ENCODE peak calls at places on chromosome 16, in seven cellular contexts. One of them, this sample, is unnamed.

GRCh38 chr16:87541882-87542234 is 49.0 kb upstream of the ZCCHC14 start:
- DNase-seq in Calu3: no peak
- DNase-seq in sciatic nerve: no peak
- DNase-seq in putamen: no peak
- DNase-seq in anterior cingulate cortex: no peak
- DNase-seq in ecto neural progenitor cell: no peak
- DNase-seq in Panc1: no peak
- DNase-seq in this sample: no peak

GRCh38 chr16:30786115-30786935 is 680 bp downstream of the ZNF629 start:
- DNase-seq in Calu3: peak
- DNase-seq in sciatic nerve: peak
- DNase-seq in putamen: no peak
- DNase-seq in anterior cingulate cortex: peak
- DNase-seq in ecto neural progenitor cell: peak
- DNase-seq in Panc1: no peak
- DNase-seq in this sample: no peak

GRCh38 chr16:56252835-56253234 is 61.5 kb downstream of the GNAO1 start:
- DNase-seq in Calu3: no peak
- DNase-seq in sciatic nerve: no peak
- DNase-seq in putamen: no peak
- DNase-seq in anterior cingulate cortex: no peak
- DNase-seq in ecto neural progenitor cell: no peak
- DNase-seq in Panc1: no peak
- DNase-seq in this sample: no peak

GRCh38 chr16:67101301-67101675 is 8.5 kb upstream of the PHAF1 start:
- DNase-seq in Calu3: no peak
- DNase-seq in sciatic nerve: no peak
- DNase-seq in putamen: no peak
- DNase-seq in anterior cingulate cortex: no peak
- DNase-seq in ecto neural progenitor cell: no peak
- DNase-seq in Panc1: no peak
- DNase-seq in this sample: no peak

GRCh38 chr16:46961373-46962353 is 11.8 kb downstream of the DNAJA2 start:
- DNase-seq in Calu3: no peak
- DNase-seq in sciatic nerve: no peak
- DNase-seq in putamen: no peak
- DNase-seq in anterior cingulate cortex: no peak
- DNase-seq in ecto neural progenitor cell: no peak
- DNase-seq in Panc1: no peak
- DNase-seq in this sample: no peak

GRCh38 chr16:58462089-58462488 is 37.9 kb upstream of the NDRG4 start:
- DNase-seq in Calu3: no peak
- DNase-seq in sciatic nerve: no peak
- DNase-seq in putamen: no peak
- DNase-seq in anterior cingulate cortex: no peak
- DNase-seq in ecto neural progenitor cell: no peak
- DNase-seq in Panc1: no peak
- DNase-seq in this sample: no peak

GRCh38 chr16:26195225-26195624 is 503.5 kb downstream of the HS3ST4 start:
- DNase-seq in Calu3: no peak
- DNase-seq in sciatic nerve: no peak
- DNase-seq in putamen: no peak
- DNase-seq in anterior cingulate cortex: no peak
- DNase-seq in ecto neural progenitor cell: no peak
- DNase-seq in Panc1: no peak
- DNase-seq in this sample: no peak

GRCh38 chr16:1613240-1613639 is 1.1 kb downstream of the CRAMP1 start:
- DNase-seq in Calu3: peak
- DNase-seq in sciatic nerve: no peak
- DNase-seq in putamen: no peak
- DNase-seq in anterior cingulate cortex: no peak
- DNase-seq in ecto neural progenitor cell: no peak
- DNase-seq in Panc1: no peak
- DNase-seq in this sample: no peak

GRCh38 chr16:57009641-57010170 is 20.3 kb downstream of the NLRC5 start:
- DNase-seq in Calu3: no peak
- DNase-seq in sciatic nerve: peak
- DNase-seq in putamen: no peak
- DNase-seq in anterior cingulate cortex: no peak
- DNase-seq in ecto neural progenitor cell: no peak
- DNase-seq in Panc1: no peak
- DNase-seq in this sample: no peak

GRCh38 chr16:73794936-73795335 is 501.7 kb upstream of the PSMD7 start:
- DNase-seq in Calu3: no peak
- DNase-seq in sciatic nerve: no peak
- DNase-seq in putamen: no peak
- DNase-seq in anterior cingulate cortex: no peak
- DNase-seq in ecto neural progenitor cell: no peak
- DNase-seq in Panc1: no peak
- DNase-seq in this sample: no peak

GRCh38 chr16:49663081-49664057 is 192.5 kb downstream of the ZNF423 start:
- DNase-seq in Calu3: no peak
- DNase-seq in sciatic nerve: no peak
- DNase-seq in putamen: no peak
- DNase-seq in anterior cingulate cortex: no peak
- DNase-seq in ecto neural progenitor cell: no peak
- DNase-seq in Panc1: no peak
- DNase-seq in this sample: no peak

GRCh38 chr16:57938936-57939871 is 31.7 kb downstream of the CNGB1 start:
- DNase-seq in Calu3: peak
- DNase-seq in sciatic nerve: peak
- DNase-seq in putamen: no peak
- DNase-seq in anterior cingulate cortex: peak
- DNase-seq in ecto neural progenitor cell: no peak
- DNase-seq in Panc1: no peak
- DNase-seq in this sample: peak

GRCh38 chr16:5064915-5065314 is 841 bp downstream of the C16orf89 start:
- DNase-seq in Calu3: peak
- DNase-seq in sciatic nerve: peak
- DNase-seq in putamen: no peak
- DNase-seq in anterior cingulate cortex: no peak
- DNase-seq in ecto neural progenitor cell: no peak
- DNase-seq in Panc1: no peak
- DNase-seq in this sample: no peak

GRCh38 chr16:80924372-80924978 is 82.2 kb downstream of the CMC2 start:
- DNase-seq in Calu3: peak
- DNase-seq in sciatic nerve: no peak
- DNase-seq in putamen: no peak
- DNase-seq in anterior cingulate cortex: peak
- DNase-seq in ecto neural progenitor cell: peak
- DNase-seq in Panc1: no peak
- DNase-seq in this sample: no peak

GRCh38 chr16:84502075-84502474 is 2.4 kb downstream of the MEAK7 start:
- DNase-seq in Calu3: no peak
- DNase-seq in sciatic nerve: peak
- DNase-seq in putamen: no peak
- DNase-seq in anterior cingulate cortex: no peak
- DNase-seq in ecto neural progenitor cell: no peak
- DNase-seq in Panc1: no peak
- DNase-seq in this sample: no peak

GRCh38 chr16:27238016-27238587 is 30.5 kb downstream of the NSMCE1 start:
- DNase-seq in Calu3: no peak
- DNase-seq in sciatic nerve: peak
- DNase-seq in putamen: no peak
- DNase-seq in anterior cingulate cortex: no peak
- DNase-seq in ecto neural progenitor cell: no peak
- DNase-seq in Panc1: no peak
- DNase-seq in this sample: no peak

GRCh38 chr16:17635183-17635582 is 164.4 kb upstream of the XYLT1 start:
- DNase-seq in Calu3: no peak
- DNase-seq in sciatic nerve: no peak
- DNase-seq in putamen: no peak
- DNase-seq in anterior cingulate cortex: no peak
- DNase-seq in ecto neural progenitor cell: no peak
- DNase-seq in Panc1: no peak
- DNase-seq in this sample: no peak

GRCh38 chr16:2239231-2239675 is 3.0 kb downstream of the DNASE1L2 start:
- DNase-seq in Calu3: no peak
- DNase-seq in sciatic nerve: no peak
- DNase-seq in putamen: no peak
- DNase-seq in anterior cingulate cortex: no peak
- DNase-seq in ecto neural progenitor cell: no peak
- DNase-seq in Panc1: no peak
- DNase-seq in this sample: no peak

GRCh38 chr16:9528680-9529079 is 437.2 kb downstream of the HAPSTR1 start:
- DNase-seq in Calu3: no peak
- DNase-seq in sciatic nerve: no peak
- DNase-seq in putamen: no peak
- DNase-seq in anterior cingulate cortex: no peak
- DNase-seq in ecto neural progenitor cell: no peak
- DNase-seq in Panc1: no peak
- DNase-seq in this sample: no peak

GRCh38 chr16:67667817-67668494 is 1.3 kb downstream of the C16orf86 start:
- DNase-seq in Calu3: peak
- DNase-seq in sciatic nerve: peak
- DNase-seq in putamen: peak
- DNase-seq in anterior cingulate cortex: peak
- DNase-seq in ecto neural progenitor cell: peak
- DNase-seq in Panc1: peak
- DNase-seq in this sample: peak

GRCh38 chr16:59198487-59198886 is 464.4 kb upstream of the GOT2 start:
- DNase-seq in Calu3: no peak
- DNase-seq in sciatic nerve: no peak
- DNase-seq in putamen: no peak
- DNase-seq in anterior cingulate cortex: no peak
- DNase-seq in ecto neural progenitor cell: no peak
- DNase-seq in Panc1: no peak
- DNase-seq in this sample: no peak

GRCh38 chr16:14063618-14064581 is 7.2 kb upstream of the MRTFB start:
- DNase-seq in Calu3: no peak
- DNase-seq in sciatic nerve: no peak
- DNase-seq in putamen: no peak
- DNase-seq in anterior cingulate cortex: no peak
- DNase-seq in ecto neural progenitor cell: no peak
- DNase-seq in Panc1: no peak
- DNase-seq in this sample: no peak

GRCh38 chr16:3597676-3598075 is 13.7 kb downstream of the SLX4 start:
- DNase-seq in Calu3: no peak
- DNase-seq in sciatic nerve: no peak
- DNase-seq in putamen: no peak
- DNase-seq in anterior cingulate cortex: no peak
- DNase-seq in ecto neural progenitor cell: no peak
- DNase-seq in Panc1: no peak
- DNase-seq in this sample: no peak

GRCh38 chr16:53212899-53213235 is 158.1 kb downstream of the CHD9 start:
- DNase-seq in Calu3: no peak
- DNase-seq in sciatic nerve: no peak
- DNase-seq in putamen: no peak
- DNase-seq in anterior cingulate cortex: no peak
- DNase-seq in ecto neural progenitor cell: no peak
- DNase-seq in Panc1: no peak
- DNase-seq in this sample: no peak

GRCh38 chr16:56520251-56520577 is 390 bp upstream of the BBS2 start:
- DNase-seq in Calu3: no peak
- DNase-seq in sciatic nerve: no peak
- DNase-seq in putamen: no peak
- DNase-seq in anterior cingulate cortex: no peak
- DNase-seq in ecto neural progenitor cell: no peak
- DNase-seq in Panc1: no peak
- DNase-seq in this sample: no peak

GRCh38 chr16:69495821-69496220 is 69.9 kb upstream of the NFAT5 start:
- DNase-seq in Calu3: no peak
- DNase-seq in sciatic nerve: no peak
- DNase-seq in putamen: no peak
- DNase-seq in anterior cingulate cortex: no peak
- DNase-seq in ecto neural progenitor cell: no peak
- DNase-seq in Panc1: no peak
- DNase-seq in this sample: no peak

GRCh38 chr16:46862555-46863447 is 21.4 kb upstream of the GPT2 start:
- DNase-seq in Calu3: no peak
- DNase-seq in sciatic nerve: no peak
- DNase-seq in putamen: no peak
- DNase-seq in anterior cingulate cortex: no peak
- DNase-seq in ecto neural progenitor cell: no peak
- DNase-seq in Panc1: no peak
- DNase-seq in this sample: no peak

GRCh38 chr16:66988197-66988788 is at the start of gene CES4A:
- DNase-seq in Calu3: no peak
- DNase-seq in sciatic nerve: no peak
- DNase-seq in putamen: no peak
- DNase-seq in anterior cingulate cortex: no peak
- DNase-seq in ecto neural progenitor cell: no peak
- DNase-seq in Panc1: no peak
- DNase-seq in this sample: no peak

GRCh38 chr16:53664724-53665345 is 38.8 kb downstream of the RPGRIP1L start:
- DNase-seq in Calu3: no peak
- DNase-seq in sciatic nerve: no peak
- DNase-seq in putamen: no peak
- DNase-seq in anterior cingulate cortex: no peak
- DNase-seq in ecto neural progenitor cell: no peak
- DNase-seq in Panc1: no peak
- DNase-seq in this sample: no peak

GRCh38 chr16:10828851-10829331 is 10.3 kb upstream of the TVP23A start:
- DNase-seq in Calu3: peak
- DNase-seq in sciatic nerve: peak
- DNase-seq in putamen: peak
- DNase-seq in anterior cingulate cortex: peak
- DNase-seq in ecto neural progenitor cell: no peak
- DNase-seq in Panc1: no peak
- DNase-seq in this sample: peak